ENCODE peak calls at places on chromosomes 1 and 21, in five cellular contexts. One of them, this sample, is unnamed.

GRCh38 chr1:23282967-23283366 is 61.1 kb downstream of the HNRNPR start:
- DNase-seq in body of pancreas: no peak
- DNase-seq in activated naive CD4-positive, alpha-beta T cell treated with anti-CD3 and anti-CD28 coated beads, Interleukin-2, amount 50 U/mL, for 16 hours: no peak
- DNase-seq in HuH-7.5: no peak
- DNase-seq in T-helper 2 cell: no peak
- DNase-seq in this sample: no peak

GRCh38 chr1:231419738-231420298 is 2.3 kb downstream of the EGLN1 start:
- DNase-seq in body of pancreas: no peak
- DNase-seq in activated naive CD4-positive, alpha-beta T cell treated with anti-CD3 and anti-CD28 coated beads, Interleukin-2, amount 50 U/mL, for 16 hours: no peak
- DNase-seq in HuH-7.5: no peak
- DNase-seq in T-helper 2 cell: no peak
- DNase-seq in this sample: no peak

GRCh38 chr1:206430031-206430983 is 40.0 kb upstream of the IKBKE start:
- DNase-seq in body of pancreas: peak; percentile 13
- DNase-seq in activated naive CD4-positive, alpha-beta T cell treated with anti-CD3 and anti-CD28 coated beads, Interleukin-2, amount 50 U/mL, for 16 hours: no peak
- DNase-seq in HuH-7.5: no peak
- DNase-seq in T-helper 2 cell: no peak
- DNase-seq in this sample: no peak

GRCh38 chr21:44687671-44688070 is 5.7 kb upstream of the KRTAP12-1 start:
- DNase-seq in body of pancreas: no peak
- DNase-seq in activated naive CD4-positive, alpha-beta T cell treated with anti-CD3 and anti-CD28 coated beads, Interleukin-2, amount 50 U/mL, for 16 hours: no peak
- DNase-seq in HuH-7.5: no peak
- DNase-seq in T-helper 2 cell: no peak
- DNase-seq in this sample: no peak

GRCh38 chr1:150420560-150421265 is 56.8 kb downstream of the RPRD2 start:
- DNase-seq in body of pancreas: no peak
- DNase-seq in activated naive CD4-positive, alpha-beta T cell treated with anti-CD3 and anti-CD28 coated beads, Interleukin-2, amount 50 U/mL, for 16 hours: no peak
- DNase-seq in HuH-7.5: no peak
- DNase-seq in T-helper 2 cell: no peak
- DNase-seq in this sample: no peak

GRCh38 chr1:75529488-75529887 is 81.4 kb downstream of the SLC44A5 start:
- DNase-seq in body of pancreas: no peak
- DNase-seq in activated naive CD4-positive, alpha-beta T cell treated with anti-CD3 and anti-CD28 coated beads, Interleukin-2, amount 50 U/mL, for 16 hours: no peak
- DNase-seq in HuH-7.5: no peak
- DNase-seq in T-helper 2 cell: no peak
- DNase-seq in this sample: no peak

GRCh38 chr1:69459244-69459643 is 108.5 kb upstream of the LRRC7 start:
- DNase-seq in body of pancreas: no peak
- DNase-seq in activated naive CD4-positive, alpha-beta T cell treated with anti-CD3 and anti-CD28 coated beads, Interleukin-2, amount 50 U/mL, for 16 hours: no peak
- DNase-seq in HuH-7.5: no peak
- DNase-seq in T-helper 2 cell: no peak
- DNase-seq in this sample: no peak

GRCh38 chr1:185229981-185230380 is 73.0 kb downstream of the SWT1 start:
- DNase-seq in body of pancreas: no peak
- DNase-seq in activated naive CD4-positive, alpha-beta T cell treated with anti-CD3 and anti-CD28 coated beads, Interleukin-2, amount 50 U/mL, for 16 hours: no peak
- DNase-seq in HuH-7.5: no peak
- DNase-seq in T-helper 2 cell: no peak
- DNase-seq in this sample: no peak

GRCh38 chr21:42282021-42282420 is 33.2 kb downstream of the TFF3 start:
- DNase-seq in body of pancreas: no peak
- DNase-seq in activated naive CD4-positive, alpha-beta T cell treated with anti-CD3 and anti-CD28 coated beads, Interleukin-2, amount 50 U/mL, for 16 hours: no peak
- DNase-seq in HuH-7.5: no peak
- DNase-seq in T-helper 2 cell: no peak
- DNase-seq in this sample: no peak

GRCh38 chr1:94101613-94101940 is 19.4 kb downstream of the ABCA4 start:
- DNase-seq in body of pancreas: no peak
- DNase-seq in activated naive CD4-positive, alpha-beta T cell treated with anti-CD3 and anti-CD28 coated beads, Interleukin-2, amount 50 U/mL, for 16 hours: no peak
- DNase-seq in HuH-7.5: no peak
- DNase-seq in T-helper 2 cell: no peak
- DNase-seq in this sample: no peak

GRCh38 chr1:43302721-43303476 is 2.1 kb downstream of the TIE1 start:
- DNase-seq in body of pancreas: no peak
- DNase-seq in activated naive CD4-positive, alpha-beta T cell treated with anti-CD3 and anti-CD28 coated beads, Interleukin-2, amount 50 U/mL, for 16 hours: no peak
- DNase-seq in HuH-7.5: no peak
- DNase-seq in T-helper 2 cell: no peak
- DNase-seq in this sample: no peak

GRCh38 chr1:48767957-48768510 is 8.7 kb downstream of the BEND5 start:
- DNase-seq in body of pancreas: no peak
- DNase-seq in activated naive CD4-positive, alpha-beta T cell treated with anti-CD3 and anti-CD28 coated beads, Interleukin-2, amount 50 U/mL, for 16 hours: no peak
- DNase-seq in HuH-7.5: no peak
- DNase-seq in T-helper 2 cell: no peak
- DNase-seq in this sample: no peak

GRCh38 chr21:20647603-20648002 is 350.6 kb upstream of the NCAM2 start:
- DNase-seq in body of pancreas: no peak
- DNase-seq in activated naive CD4-positive, alpha-beta T cell treated with anti-CD3 and anti-CD28 coated beads, Interleukin-2, amount 50 U/mL, for 16 hours: no peak
- DNase-seq in HuH-7.5: no peak
- DNase-seq in T-helper 2 cell: no peak
- DNase-seq in this sample: no peak

GRCh38 chr1:111826278-111826677 is 70.6 kb downstream of the DDX20 start:
- DNase-seq in body of pancreas: no peak
- DNase-seq in activated naive CD4-positive, alpha-beta T cell treated with anti-CD3 and anti-CD28 coated beads, Interleukin-2, amount 50 U/mL, for 16 hours: no peak
- DNase-seq in HuH-7.5: no peak
- DNase-seq in T-helper 2 cell: no peak
- DNase-seq in this sample: no peak

GRCh38 chr1:30008998-30009657 is 714.3 kb downstream of the MATN1 start:
- DNase-seq in body of pancreas: peak; percentile 30
- DNase-seq in activated naive CD4-positive, alpha-beta T cell treated with anti-CD3 and anti-CD28 coated beads, Interleukin-2, amount 50 U/mL, for 16 hours: no peak
- DNase-seq in HuH-7.5: no peak
- DNase-seq in T-helper 2 cell: no peak
- DNase-seq in this sample: no peak

GRCh38 chr1:67966001-67966665 is 84.3 kb downstream of the DIRAS3 start:
- DNase-seq in body of pancreas: no peak
- DNase-seq in activated naive CD4-positive, alpha-beta T cell treated with anti-CD3 and anti-CD28 coated beads, Interleukin-2, amount 50 U/mL, for 16 hours: no peak
- DNase-seq in HuH-7.5: no peak
- DNase-seq in T-helper 2 cell: no peak
- DNase-seq in this sample: no peak

GRCh38 chr1:41795205-41795762 is 123.4 kb downstream of the HIVEP3 start:
- DNase-seq in body of pancreas: no peak
- DNase-seq in activated naive CD4-positive, alpha-beta T cell treated with anti-CD3 and anti-CD28 coated beads, Interleukin-2, amount 50 U/mL, for 16 hours: no peak
- DNase-seq in HuH-7.5: no peak
- DNase-seq in T-helper 2 cell: no peak
- DNase-seq in this sample: no peak

GRCh38 chr1:210321552-210321951 is 7.2 kb upstream of the HHAT start:
- DNase-seq in body of pancreas: no peak
- DNase-seq in activated naive CD4-positive, alpha-beta T cell treated with anti-CD3 and anti-CD28 coated beads, Interleukin-2, amount 50 U/mL, for 16 hours: no peak
- DNase-seq in HuH-7.5: no peak
- DNase-seq in T-helper 2 cell: no peak
- DNase-seq in this sample: no peak

GRCh38 chr1:201709564-201710295 is 119.2 kb upstream of the IPO9 start:
- DNase-seq in body of pancreas: peak; percentile 65
- DNase-seq in activated naive CD4-positive, alpha-beta T cell treated with anti-CD3 and anti-CD28 coated beads, Interleukin-2, amount 50 U/mL, for 16 hours: peak; percentile 62
- DNase-seq in HuH-7.5: peak; percentile 75
- DNase-seq in T-helper 2 cell: peak; percentile 31
- DNase-seq in this sample: peak; percentile 41

GRCh38 chr1:55034476-55035133 is 4.7 kb upstream of the PCSK9 start:
- DNase-seq in body of pancreas: no peak
- DNase-seq in activated naive CD4-positive, alpha-beta T cell treated with anti-CD3 and anti-CD28 coated beads, Interleukin-2, amount 50 U/mL, for 16 hours: no peak
- DNase-seq in HuH-7.5: no peak
- DNase-seq in T-helper 2 cell: no peak
- DNase-seq in this sample: no peak

GRCh38 chr1:200588698-200589097 is 31.9 kb downstream of the KIF14 start:
- DNase-seq in body of pancreas: peak; percentile 25
- DNase-seq in activated naive CD4-positive, alpha-beta T cell treated with anti-CD3 and anti-CD28 coated beads, Interleukin-2, amount 50 U/mL, for 16 hours: no peak
- DNase-seq in HuH-7.5: no peak
- DNase-seq in T-helper 2 cell: no peak
- DNase-seq in this sample: no peak

GRCh38 chr1:13583592-13583963 is at the start of gene PDPN:
- DNase-seq in body of pancreas: no peak
- DNase-seq in activated naive CD4-positive, alpha-beta T cell treated with anti-CD3 and anti-CD28 coated beads, Interleukin-2, amount 50 U/mL, for 16 hours: no peak
- DNase-seq in HuH-7.5: no peak
- DNase-seq in T-helper 2 cell: no peak
- DNase-seq in this sample: no peak

GRCh38 chr1:109826930-109827349 is 63.2 kb upstream of the EPS8L3 start:
- DNase-seq in body of pancreas: no peak
- DNase-seq in activated naive CD4-positive, alpha-beta T cell treated with anti-CD3 and anti-CD28 coated beads, Interleukin-2, amount 50 U/mL, for 16 hours: no peak
- DNase-seq in HuH-7.5: no peak
- DNase-seq in T-helper 2 cell: no peak
- DNase-seq in this sample: no peak

GRCh38 chr1:183932412-183932811 is 105.1 kb downstream of the COLGALT2 start:
- DNase-seq in body of pancreas: peak; percentile 56
- DNase-seq in activated naive CD4-positive, alpha-beta T cell treated with anti-CD3 and anti-CD28 coated beads, Interleukin-2, amount 50 U/mL, for 16 hours: no peak
- DNase-seq in HuH-7.5: no peak
- DNase-seq in T-helper 2 cell: no peak
- DNase-seq in this sample: no peak

This sample was measured in natural killer cell.